ENCODE peak calls at places on chromosomes 3 and 15, in four cellular contexts. H, D, J and E are unnamed samples.

GRCh38 chr3:62143843-62144450 is 229.4 kb downstream of the FEZF2 start:
- DNase-seq in H (no peak), J (no peak), D (peak), E (no peak)

GRCh38 chr3:115512565-115513410 is 110.5 kb upstream of the GAP43 start:
- DNase-seq in J (no peak), H (peak), D (peak), E (peak)

GRCh38 chr15:57281357-57281756 is 94.9 kb upstream of the CGNL1 start:
- DNase-seq in D (peak), H (no peak), J (no peak), E (no peak)

GRCh38 chr15:67196672-67197363 is 57.6 kb downstream of the AAGAB start:
- DNase-seq in J (no peak), H (no peak), D (no peak), E (no peak)

GRCh38 chr15:75551076-75551475 is 28.0 kb downstream of the PTPN9 start:
- DNase-seq in H (no peak), D (no peak), J (no peak), E (no peak)

GRCh38 chr3:112634786-112635541 is 6.0 kb downstream of the CCDC80 start:
- DNase-seq in H (no peak), J (no peak), D (peak), E (peak)

GRCh38 chr3:161770532-161771386 is 274.2 kb downstream of the OTOL1 start:
- DNase-seq in J (no peak), H (no peak), D (no peak), E (no peak)

GRCh38 chr15:88621789-88622604 is 857 bp downstream of the AEN start:
- DNase-seq in D (peak), J (peak), H (no peak), E (no peak)

GRCh38 chr15:93543093-93543492 is 454.1 kb upstream of the RGMA start:
- DNase-seq in D (no peak), J (no peak), H (no peak), E (no peak)

GRCh38 chr3:120280566-120280965 is 4.5 kb downstream of the GPR156 start:
- DNase-seq in J (no peak), H (no peak), D (no peak), E (no peak)

GRCh38 chr3:13099707-13100106 is 26.5 kb upstream of the IQSEC1 start:
- DNase-seq in D (no peak), J (no peak), H (no peak), E (no peak)

GRCh38 chr3:112007641-112008040 is 8.9 kb downstream of the TAGLN3 start:
- DNase-seq in D (no peak), H (no peak), J (no peak), E (no peak)

GRCh38 chr15:94282269-94283250 is 51.2 kb downstream of the MCTP2 start:
- DNase-seq in D (no peak), J (no peak), H (no peak), E (no peak)

GRCh38 chr3:37290551-37290950 is 116.2 kb upstream of the LRRFIP2 start:
- DNase-seq in D (no peak), J (no peak), H (no peak), E (no peak)

GRCh38 chr3:150407818-150408231 is 273 bp upstream of the TSC22D2 start:
- DNase-seq in D (peak), J (no peak), H (peak), E (peak)

GRCh38 chr15:48331796-48332641 is 790 bp downstream of the DUT start:
- DNase-seq in H (no peak), J (peak), D (peak), E (peak)

GRCh38 chr15:101499863-101500713 is 10.6 kb upstream of the PCSK6 start:
- DNase-seq in D (no peak), H (peak), J (no peak), E (peak)

GRCh38 chr3:144028798-144029411 is 57.3 kb downstream of the DIPK2A start:
- DNase-seq in D (no peak), H (no peak), J (no peak), E (no peak)

GRCh38 chr3:154898398-154898797 is 181.7 kb upstream of the MME start:
- DNase-seq in D (no peak), J (no peak), H (no peak), E (no peak)

GRCh38 chr15:75532413-75533250 is 46.5 kb downstream of the PTPN9 start:
- DNase-seq in D (no peak), H (peak), J (no peak), E (no peak)

GRCh38 chr15:93460717-93461116 is 371.7 kb upstream of the RGMA start:
- DNase-seq in D (no peak), H (no peak), J (no peak), E (no peak)

GRCh38 chr15:35054380-35054779 is 30.7 kb downstream of the NANOGP8 start:
- DNase-seq in H (no peak), J (no peak), D (no peak), E (no peak)

GRCh38 chr3:109098245-109098644 is 19.7 kb downstream of the MORC1 start:
- DNase-seq in J (no peak), D (peak), H (no peak), E (no peak)

GRCh38 chr3:55637906-55638635 is 151.0 kb upstream of the WNT5A start:
- DNase-seq in J (no peak), H (no peak), D (no peak), E (no peak)

GRCh38 chr3:119243712-119244111 is 3.0 kb upstream of the B4GALT4 start:
- DNase-seq in H (no peak), D (no peak), J (no peak), E (no peak)

GRCh38 chr3:126358038-126358815 is 1.0 kb upstream of the KLF15 start:
- DNase-seq in D (peak), J (no peak), H (peak), E (no peak)

GRCh38 chr3:38017445-38018295 is 11.8 kb downstream of the PLCD1 start:
- DNase-seq in J (no peak), H (no peak), D (no peak), E (no peak)

GRCh38 chr15:91867581-91868026 is 14.1 kb downstream of the SLCO3A1 start:
- DNase-seq in D (no peak), H (peak), J (no peak), E (no peak)

GRCh38 chr3:107064445-107065060 is 312.7 kb upstream of the CCDC54 start:
- DNase-seq in J (peak), D (peak), H (peak), E (peak)

GRCh38 chr3:59641169-59641914 is 591.5 kb upstream of the CFAP20DC start:
- DNase-seq in J (no peak), D (no peak), H (peak), E (no peak)

GRCh38 chr3:164460851-164461250 is 617.4 kb downstream of the SI start:
- DNase-seq in J (no peak), D (no peak), H (no peak), E (peak)

GRCh38 chr3:195077611-195078540 is 193.1 kb downstream of the XXYLT1 start:
- DNase-seq in H (peak), J (no peak), D (peak), E (no peak)

GRCh38 chr3:194987571-194988494 is 283.1 kb downstream of the XXYLT1 start:
- DNase-seq in J (no peak), H (no peak), D (no peak), E (no peak)

GRCh38 chr15:68431037-68431791 is 749 bp downstream of the ITGA11 start:
- DNase-seq in H (peak), D (no peak), J (no peak), E (no peak)

GRCh38 chr3:8607285-8608040 is 37.1 kb downstream of the SSUH2 start:
- DNase-seq in D (peak), J (no peak), H (peak), E (peak)

GRCh38 chr3:165643433-165643824 is 193.8 kb downstream of the BCHE start:
- DNase-seq in D (peak), J (no peak), H (no peak), E (peak)

GRCh38 chr3:30646181-30646876 is 39.9 kb downstream of the TGFBR2 start:
- DNase-seq in H (no peak), D (no peak), J (no peak), E (no peak)